ENCODE peak calls at places on chromosomes 4 and X, in nine cellular contexts. L is breast epithelium; Z is endothelial cell; S is COR-L47; W is naive thymus-derived CD4-positive, alpha-beta T cell; V is amygdala; N is activated CD8-positive, alpha-beta memory T cell treated with anti-CD3 and anti-CD28 coated beads, Interleukin-2, amount 50 U/mL, for 48 hours; D is smooth muscle cell of the brain vasculature; B is GM12878. F is an unnamed sample.

GRCh38 chr4:99059550-99059949 is 29.0 kb downstream of the ADH5 start:
- DNase-seq in L (no peak), Z (no peak), S (no peak), W (no peak), V (no peak), N (no peak), D (no peak), B (no peak), F (no peak)

GRCh38 chr4:120839624-120839973 is 82.9 kb downstream of the PRDM5 start:
- DNase-seq in L (no peak), Z (no peak), S (no peak), W (no peak), V (no peak), N (no peak), D (no peak), B (no peak), F (no peak)

GRCh38 chr4:8370106-8370787 is 70.3 kb downstream of the ACOX3 start:
- DNase-seq in L (no peak), Z (no peak), S (no peak), W (no peak), V (no peak), N (no peak), D (no peak), B (no peak), F (no peak)

GRCh38 chrX:42530027-42530426 is 247.9 kb downstream of the PPP1R2C start:
- DNase-seq in L (no peak), Z (no peak), S (no peak), W (no peak), V (no peak), N (no peak), D (no peak), B (no peak), F (no peak)

GRCh38 chrX:45479835-45480422 is 279.3 kb upstream of the DIPK2B start:
- DNase-seq in L (no peak), Z (no peak), S (no peak), W (no peak), V (no peak), N (no peak), D (peak; percentile 13), B (no peak), F (no peak)

GRCh38 chr4:39502034-39502658 is 25.1 kb downstream of the UGDH start:
- DNase-seq in L (no peak), Z (no peak), S (no peak), W (no peak), V (no peak), N (no peak), D (no peak), B (no peak), F (no peak)

GRCh38 chr4:8293131-8293975 is 23.8 kb downstream of the HTRA3 start:
- DNase-seq in L (no peak), Z (no peak), S (no peak), W (no peak), V (no peak), N (no peak), D (no peak), B (no peak), F (no peak)

GRCh38 chr4:1152284-1152683 is 20.1 kb downstream of the SPON2 start:
- DNase-seq in L (no peak), Z (no peak), S (no peak), W (no peak), V (no peak), N (no peak), D (no peak), B (no peak), F (no peak)

GRCh38 chrX:10108288-10108687 is 48.5 kb upstream of the CLCN4 start:
- DNase-seq in L (no peak), Z (no peak), S (peak; percentile 1), W (no peak), V (no peak), N (no peak), D (no peak), B (no peak), F (peak; percentile 48)

GRCh38 chr4:123478859-123479345 is 82.3 kb downstream of the SPRY1 start:
- DNase-seq in L (peak; percentile 45), Z (no peak), S (no peak), W (no peak), V (no peak), N (no peak), D (no peak), B (no peak), F (no peak)

F was measured in KBM-7.